ENCODE peak calls at places on chromosomes 2 and 18, in ten cellular contexts. A is tibial artery, Q is left lung, D is epithelial cell of esophagus, N is heart right ventricle, B is coronary artery, Z is foreskin fibroblast, G is fibroblast of mammary gland, R is A549, Y is AG09309. M is an unnamed sample.

GRCh38 chr2:112634153-112634873 is 11.4 kb upstream of the SLC20A1 start:
- DNase-seq in A (peak), Q (no peak), D (no peak), N (no peak), B (no peak), Z (no peak), G (no peak), R (no peak), Y (no peak), M (no peak)

GRCh38 chr2:234329202-234329930 is 167.5 kb downstream of the ARL4C start:
- DNase-seq in A (no peak), Q (no peak), D (peak), N (no peak), B (no peak), Z (no peak), G (peak), R (no peak), Y (no peak), M (no peak)

GRCh38 chr2:29196792-29197788 is 81.9 kb downstream of the CLIP4 start:
- DNase-seq in A (no peak), Q (no peak), D (peak), N (peak), B (no peak), Z (peak), G (peak), R (peak), Y (no peak), M (peak)

GRCh38 chr2:19667085-19667484 is 234.7 kb downstream of the TTC32 start:
- DNase-seq in A (no peak), Q (no peak), D (peak), N (no peak), B (no peak), Z (no peak), G (peak), R (peak), Y (no peak), M (no peak)

GRCh38 chr2:144331652-144332355 is 188.1 kb downstream of the ZEB2 start:
- DNase-seq in A (peak), Q (no peak), D (no peak), N (no peak), B (peak), Z (no peak), G (no peak), R (no peak), Y (no peak), M (no peak)

GRCh38 chr2:36373149-36373880 is 17.7 kb downstream of the CRIM1 start:
- DNase-seq in A (no peak), Q (no peak), D (peak), N (no peak), B (no peak), Z (peak), G (peak), R (peak), Y (no peak), M (no peak)

GRCh38 chr2:112480540-112481049 is 1.4 kb upstream of the TTL start:
- DNase-seq in A (no peak), Q (no peak), D (peak), N (no peak), B (no peak), Z (no peak), G (no peak), R (peak), Y (no peak), M (no peak)

GRCh38 chr2:123518387-123518786 is 506.7 kb upstream of the CNTNAP5 start:
- DNase-seq in A (no peak), Q (no peak), D (peak), N (no peak), B (no peak), Z (no peak), G (peak), R (no peak), Y (no peak), M (no peak)

GRCh38 chr18:47254341-47254939 is 3.0 kb upstream of the SKOR2 start:
- DNase-seq in A (no peak), Q (peak), D (peak), N (peak), B (no peak), Z (no peak), G (peak), R (no peak), Y (no peak), M (peak)

GRCh38 chr2:7269993-7270392 is 352.8 kb downstream of the RNF144A start:
- DNase-seq in A (no peak), Q (no peak), D (no peak), N (no peak), B (no peak), Z (no peak), G (no peak), R (no peak), Y (no peak), M (no peak)

GRCh38 chr2:17035010-17035409 is 369.4 kb upstream of the CYRIA start:
- DNase-seq in A (no peak), Q (no peak), D (peak), N (no peak), B (no peak), Z (peak), G (peak), R (no peak), Y (no peak), M (no peak)

GRCh38 chr2:36562245-36562644 is 35.7 kb downstream of the FEZ2 start:
- DNase-seq in A (no peak), Q (no peak), D (peak), N (no peak), B (no peak), Z (peak), G (peak), R (peak), Y (no peak), M (no peak)

GRCh38 chr2:98800330-98801064 is 69.6 kb upstream of the MGAT4A start:
- DNase-seq in A (no peak), Q (no peak), D (no peak), N (no peak), B (no peak), Z (no peak), G (no peak), R (no peak), Y (no peak), M (no peak)

DNA sequence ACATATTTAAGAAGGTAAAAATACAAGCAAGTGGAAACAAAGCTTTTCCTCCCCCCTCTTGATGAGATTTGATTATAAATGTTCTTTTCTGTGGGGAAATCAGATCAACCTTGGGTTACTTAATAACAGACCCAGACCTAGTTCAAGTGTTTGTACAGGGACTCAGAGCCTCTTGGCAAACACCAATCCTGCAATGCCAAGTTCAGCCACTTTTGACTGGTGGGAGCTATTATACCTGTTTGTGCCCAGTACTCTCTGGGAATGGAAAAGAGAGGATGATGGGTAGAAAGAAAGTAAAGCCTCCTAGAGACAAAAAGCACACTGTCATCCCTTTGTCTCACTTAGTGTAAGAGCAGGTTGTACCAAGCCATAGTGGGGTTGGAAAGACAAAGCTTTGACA is 63.8 kb upstream of the EPHA4 start:
- DNase-seq in A (no peak), Q (no peak), D (peak), N (no peak), B (no peak), Z (no peak), G (no peak), R (peak), Y (no peak), M (no peak)
- TF ChIP-seq CTCF in A (no peak), Q (peak), D (peak), N (no peak), B (no peak), Z (no peak), G (no peak), R (no peak), Y (no peak), M (peak)

DNA sequence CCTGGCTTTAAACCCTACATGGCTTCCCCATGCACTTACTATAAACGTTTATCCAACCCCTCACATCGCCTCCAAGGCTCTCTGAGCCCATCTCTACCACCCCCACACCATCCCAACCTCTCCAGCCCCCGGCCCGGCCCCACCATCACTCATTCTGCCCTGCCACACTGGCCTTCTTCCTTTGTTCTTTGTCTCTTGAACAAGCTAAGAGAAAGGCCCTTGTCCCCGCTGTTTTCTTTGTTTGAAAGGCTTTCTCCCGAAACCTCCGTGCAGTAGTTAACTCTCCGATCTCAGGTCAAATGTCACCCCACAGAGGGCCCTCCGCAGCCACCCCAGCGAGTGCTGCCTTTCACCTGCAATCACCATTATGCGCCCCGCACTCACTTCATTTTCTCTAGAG is 100.4 kb downstream of the AFF3 start:
- DNase-seq in A (no peak), Q (no peak), D (no peak), N (no peak), B (no peak), Z (no peak), G (no peak), R (no peak), Y (no peak), M (no peak)
- TF ChIP-seq CTCF in A (no peak), Q (no peak), D (no peak), N (no peak), B (no peak), Z (no peak), G (no peak), R (no peak), Y (no peak), M (no peak)

GRCh38 chr18:49494660-49495059 is 7.6 kb upstream of the C18orf32 start:
- DNase-seq in A (no peak), Q (no peak), D (no peak), N (no peak), B (no peak), Z (peak), G (peak), R (no peak), Y (no peak), M (no peak)

GRCh38 chr18:49495480-49495879 is 8.4 kb upstream of the C18orf32 start:
- DNase-seq in A (no peak), Q (no peak), D (no peak), N (no peak), B (no peak), Z (no peak), G (no peak), R (no peak), Y (no peak), M (no peak)

GRCh38 chr18:49499046-49499637 is 12.1 kb upstream of the C18orf32 start:
- DNase-seq in A (no peak), Q (no peak), D (no peak), N (no peak), B (no peak), Z (no peak), G (no peak), R (no peak), Y (no peak), M (no peak)

GRCh38 chr18:49495074-49495473 is 8.0 kb upstream of the C18orf32 start:
- DNase-seq in A (no peak), Q (no peak), D (no peak), N (no peak), B (no peak), Z (no peak), G (no peak), R (no peak), Y (no peak), M (no peak)

GRCh38 chr18:49500136-49500921 is 13.3 kb upstream of the C18orf32 start:
- DNase-seq in A (no peak), Q (no peak), D (no peak), N (no peak), B (no peak), Z (no peak), G (no peak), R (no peak), Y (no peak), M (no peak)
- TF ChIP-seq CTCF in A (no peak), Q (no peak), D (no peak), N (no peak), B (no peak), Z (no peak), G (no peak), R (no peak), Y (no peak), M (no peak)

DNA sequence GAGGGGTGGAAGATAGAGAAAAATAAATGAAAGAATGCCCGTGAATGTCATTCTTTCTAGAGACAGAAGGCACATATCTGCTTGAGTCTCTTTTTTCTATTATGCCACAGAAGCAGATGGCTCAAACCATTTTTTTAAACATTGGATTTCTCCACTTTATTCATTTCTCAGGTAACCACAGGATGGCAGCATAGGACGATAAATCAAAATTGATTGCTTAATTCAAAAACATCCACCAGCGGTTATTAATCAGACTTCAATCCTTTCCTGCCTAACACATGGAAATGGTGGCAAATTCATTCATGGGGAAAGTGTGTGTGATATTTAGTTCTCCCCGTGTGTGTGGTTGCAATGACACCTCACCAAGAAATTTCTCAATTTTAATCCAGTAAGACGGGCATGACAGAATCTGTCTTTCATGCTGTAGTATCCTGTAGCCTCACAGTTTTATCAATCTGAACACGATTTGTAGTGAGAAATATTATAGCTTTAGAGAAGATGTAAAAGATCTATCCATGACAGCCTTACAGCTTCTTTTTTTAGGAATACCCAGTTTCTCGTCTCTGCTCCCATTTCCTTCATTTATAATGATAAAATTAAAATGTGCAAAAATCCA is 72.2 kb downstream of the DSC3 start:
- DNase-seq in A (no peak), Q (no peak), D (peak), N (no peak), B (no peak), Z (no peak), G (peak), R (peak), Y (no peak), M (no peak)
- TF ChIP-seq CTCF in A (no peak), Q (peak), D (peak), N (no peak), B (no peak), Z (no peak), G (no peak), R (peak), Y (no peak), M (peak)

GRCh38 chr2:52391576-52391975 is 1359.6 kb upstream of the NRXN1 start:
- DNase-seq in A (no peak), Q (no peak), D (no peak), N (no peak), B (no peak), Z (no peak), G (no peak), R (no peak), Y (no peak), M (no peak)
- TF ChIP-seq CTCF in A (no peak), Q (no peak), D (no peak), N (no peak), B (no peak), Z (no peak), G (no peak), R (no peak), Y (no peak), M (no peak)

M was measured in progenitor cell of endocrine pancreas.